ENCODE peak calls at places on chromosomes 16 and 17, in nine cellular contexts. T is mammary epithelial cell; R is stimulated activated CD8-positive, alpha-beta memory T cell treated with anti-CD3 and anti-CD28 coated beads, Interleukin-15, amount 100 ng/mL, for 1 hour; K is stimulated activated CD4-positive, alpha-beta T cell treated with anti-CD3 and anti-CD28 coated beads, Interleukin-15, amount 100 ng/mL, for 1 hour; P is renal cortical epithelial cell; S is ELF-1; G is GM12892; B is adrenal gland; L is activated CD4-positive, alpha-beta T cell treated with anti-CD3 and anti-CD28 coated beads, Interleukin-2, amount 10 ng/mL, durations not matched to agents 7 days and 5 days. I is an unnamed sample.

GRCh38 chr17:18981642-18982424 is 22.7 kb downstream of the FAM83G start:
- DNase-seq in K (no peak), R (no peak), T (peak), L (no peak), S (peak), P (peak), G (no peak), B (no peak), I (peak)

GRCh38 chr17:72790194-72790593 is 302.3 kb downstream of the SLC39A11 start:
- DNase-seq in R (no peak), T (no peak), B (no peak), P (no peak), G (no peak), K (no peak), S (no peak), L (no peak), I (no peak)

GRCh38 chr17:81026266-81027036 is 8.5 kb upstream of the BAIAP2 start:
- DNase-seq in T (no peak), R (no peak), K (no peak), S (no peak), L (no peak), G (no peak), B (no peak), P (no peak), I (no peak)

GRCh38 chr16:22198547-22199293 is 7.4 kb upstream of the EEF2K start:
- DNase-seq in G (no peak), T (no peak), L (no peak), S (no peak), P (no peak), R (no peak), B (no peak), K (no peak), I (no peak)

GRCh38 chr16:58652741-58653140 is 23.1 kb upstream of the CNOT1 start:
- DNase-seq in P (peak), B (peak), K (no peak), R (no peak), G (no peak), S (peak), T (no peak), L (no peak), I (no peak)

GRCh38 chr17:27535178-27535928 is 79.1 kb downstream of the KSR1 start:
- DNase-seq in G (no peak), B (no peak), P (no peak), S (peak), L (no peak), T (no peak), K (no peak), R (no peak), I (no peak)

GRCh38 chr17:17940451-17940911 is 31.7 kb downstream of the TOM1L2 start:
- DNase-seq in S (no peak), R (no peak), T (no peak), G (no peak), P (peak), L (no peak), K (no peak), B (no peak), I (peak)

GRCh38 chr16:69564845-69565610 is 738 bp upstream of the NFAT5 start:
- DNase-seq in L (no peak), P (peak), R (no peak), B (no peak), K (no peak), T (peak), G (no peak), S (no peak), I (no peak)

GRCh38 chr17:31492880-31493655 is 101.6 kb downstream of the RAB11FIP4 start:
- DNase-seq in B (peak), K (peak), R (peak), L (peak), P (no peak), T (no peak), G (peak), S (no peak), I (no peak)